ENCODE peak calls at places on chromosome 12, in nine cellular contexts. B is GM04504, D is iris pigment epithelial cell, X is hippocampal formation, L is ovary, T is thyroid gland, G is Peyer's patch, Q is NCI-H2029, F is type B pancreatic cell. N is an unnamed sample.

GRCh38 chr12:92955997-92956663 is 27.0 kb upstream of the EEA1 start:
- DNase-seq in B (peak; percentile 49), D (peak; percentile 94), X (no peak), L (no peak), T (no peak), G (no peak), Q (no peak), F (no peak), N (no peak)

GRCh38 chr12:57110189-57111045 is 745 bp downstream of the STAT6 start:
- DNase-seq in B (no peak), D (peak; percentile 62), X (no peak), L (peak; percentile 84), T (peak; percentile 72), G (peak; percentile 89), Q (no peak), F (no peak), N (peak; percentile 89)

GRCh38 chr12:92290881-92291280 is 145.2 kb upstream of the BTG1 start:
- DNase-seq in B (no peak), D (no peak), X (no peak), L (no peak), T (no peak), G (no peak), Q (peak; percentile 11), F (no peak), N (no peak)

GRCh38 chr12:3326156-3326849 is 164.7 kb upstream of the PRMT8 start:
- DNase-seq in B (no peak), D (no peak), X (no peak), L (no peak), T (no peak), G (no peak), Q (no peak), F (no peak), N (no peak)

GRCh38 chr12:114684098-114684869 is at the start of gene TBX3:
- DNase-seq in B (peak; percentile 99), D (peak; percentile 100), X (no peak), L (peak; percentile 95), T (peak; percentile 99), G (peak; percentile 56), Q (peak; percentile 98), F (peak; percentile 96), N (peak; percentile 97)

GRCh38 chr12:16063728-16064127 is 152.6 kb downstream of the DERA start:
- DNase-seq in B (no peak), D (peak; percentile 69), X (no peak), L (no peak), T (no peak), G (no peak), Q (no peak), F (no peak), N (no peak)

GRCh38 chr12:1041478-1041877 is 50.5 kb downstream of the ERC1 start:
- DNase-seq in B (no peak), D (peak; percentile 8), X (no peak), L (no peak), T (no peak), G (no peak), Q (no peak), F (no peak), N (no peak)

GRCh38 chr12:108572166-108572790 is 9.9 kb downstream of the ISCU start:
- DNase-seq in B (no peak), D (peak; percentile 21), X (no peak), L (no peak), T (no peak), G (peak; percentile 15), Q (no peak), F (peak; percentile 42), N (no peak)

GRCh38 chr12:40942326-40942725 is 245.8 kb upstream of the PDZRN4 start:
- DNase-seq in B (no peak), D (peak; percentile 60), X (no peak), L (no peak), T (no peak), G (no peak), Q (no peak), F (no peak), N (no peak)

GRCh38 chr12:123075092-123075491 is 75.8 kb downstream of the PITPNM2 start:
- DNase-seq in B (no peak), D (no peak), X (no peak), L (peak; percentile 70), T (no peak), G (no peak), Q (no peak), F (no peak), N (no peak)

GRCh38 chr12:65123435-65124063 is 2.4 kb upstream of the WIF1 start:
- DNase-seq in B (peak; percentile 10), D (peak; percentile 31), X (peak; percentile 49), L (no peak), T (no peak), G (no peak), Q (peak; percentile 50), F (no peak), N (no peak)

GRCh38 chr12:1838223-1838993 is 18.0 kb downstream of the LRTM2 start:
- DNase-seq in B (no peak), D (no peak), X (no peak), L (peak; percentile 7), T (no peak), G (no peak), Q (no peak), F (no peak), N (peak; percentile 18)

GRCh38 chr12:132196038-132196872 is 52.0 kb downstream of the NOC4L start:
- DNase-seq in B (no peak), D (peak; percentile 6), X (no peak), L (no peak), T (no peak), G (no peak), Q (peak; percentile 64), F (no peak), N (no peak)

GRCh38 chr12:113196996-113197395 is 11.5 kb downstream of the RITA1 start:
- DNase-seq in B (peak; percentile 66), D (peak; percentile 82), X (peak; percentile 69), L (peak; percentile 75), T (peak; percentile 74), G (peak; percentile 69), Q (peak; percentile 50), F (no peak), N (peak; percentile 84)

N was measured in sigmoid colon.